ENCODE peak calls at places on chromosomes 13 and 19, in four cellular contexts. One of them, this sample, is unnamed.
A peak's percentile ranks its signal among the peaks of the same experiment; 100 is the strongest.

GRCh38 chr19:19527674-19528625 is 761 bp upstream of the YJEFN3 start:
- DNase-seq in transverse colon: no peak
- DNase-seq in left ventricle myocardium inferior: no peak
- DNase-seq in endodermal cell: no peak
- DNase-seq in this sample: no peak

GRCh38 chr13:111210488-111210887 is 95.4 kb downstream of the ARHGEF7 start:
- DNase-seq in left ventricle myocardium inferior: peak; percentile 48
- DNase-seq in transverse colon: no peak
- DNase-seq in endodermal cell: no peak
- DNase-seq in this sample: no peak

GRCh38 chr19:10988921-10989320 is 28.1 kb downstream of the SMARCA4 start:
- DNase-seq in left ventricle myocardium inferior: no peak
- DNase-seq in transverse colon: no peak
- DNase-seq in endodermal cell: no peak
- DNase-seq in this sample: no peak

GRCh38 chr19:45630463-45630862 is 8.7 kb downstream of the EML2 start:
- DNase-seq in endodermal cell: no peak
- DNase-seq in left ventricle myocardium inferior: no peak
- DNase-seq in transverse colon: no peak
- DNase-seq in this sample: no peak

GRCh38 chr13:106176103-106176502 is 359.4 kb downstream of the EFNB2 start:
- DNase-seq in left ventricle myocardium inferior: no peak
- DNase-seq in endodermal cell: no peak
- DNase-seq in transverse colon: no peak
- DNase-seq in this sample: no peak

GRCh38 chr19:4972509-4973230 is 3.8 kb downstream of the KDM4B start:
- DNase-seq in transverse colon: no peak
- DNase-seq in left ventricle myocardium inferior: no peak
- DNase-seq in endodermal cell: no peak
- DNase-seq in this sample: no peak

GRCh38 chr13:78341032-78341431 is 262.3 kb downstream of the POU4F1 start:
- DNase-seq in endodermal cell: no peak
- DNase-seq in left ventricle myocardium inferior: no peak
- DNase-seq in transverse colon: no peak
- DNase-seq in this sample: no peak

GRCh38 chr13:60765700-60766411 is 368.8 kb downstream of the TDRD3 start:
- DNase-seq in endodermal cell: no peak
- DNase-seq in transverse colon: no peak
- DNase-seq in left ventricle myocardium inferior: no peak
- DNase-seq in this sample: no peak

GRCh38 chr19:4326837-4327251 is 11.8 kb downstream of the STAP2 start:
- DNase-seq in left ventricle myocardium inferior: no peak
- DNase-seq in endodermal cell: peak; percentile 90
- DNase-seq in transverse colon: no peak
- DNase-seq in this sample: no peak

GRCh38 chr19:55341191-55342043 is 1.7 kb downstream of the KMT5C start:
- DNase-seq in transverse colon: peak; percentile 87
- DNase-seq in left ventricle myocardium inferior: peak; percentile 74
- DNase-seq in endodermal cell: peak; percentile 94
- DNase-seq in this sample: no peak

GRCh38 chr13:36819811-36820140 is 754 bp downstream of the RFXAP start:
- DNase-seq in endodermal cell: no peak
- DNase-seq in transverse colon: no peak
- DNase-seq in left ventricle myocardium inferior: no peak
- DNase-seq in this sample: no peak

GRCh38 chr19:13097331-13098258 is 5.1 kb downstream of the LYL1 start:
- DNase-seq in left ventricle myocardium inferior: no peak
- DNase-seq in endodermal cell: no peak
- DNase-seq in transverse colon: no peak
- DNase-seq in this sample: no peak

GRCh38 chr13:18628428-18628827 is 553.2 kb downstream of the TUBA3C start:
- DNase-seq in endodermal cell: no peak
- DNase-seq in transverse colon: no peak
- DNase-seq in left ventricle myocardium inferior: no peak
- DNase-seq in this sample: no peak

GRCh38 chr19:53355739-53356138 is 9.8 kb upstream of the ZNF525 start:
- DNase-seq in transverse colon: no peak
- DNase-seq in left ventricle myocardium inferior: no peak
- DNase-seq in endodermal cell: no peak
- DNase-seq in this sample: no peak

GRCh38 chr19:53357821-53358581 is 7.5 kb upstream of the ZNF525 start:
- DNase-seq in transverse colon: no peak
- DNase-seq in left ventricle myocardium inferior: no peak
- DNase-seq in endodermal cell: no peak
- DNase-seq in this sample: no peak
- H3K9me3 ChIP-seq in transverse colon: peaks cover 45% of the 10 kb centered on the region
- H3K9me3 ChIP-seq in left ventricle myocardium inferior: peaks cover 71% of the 10 kb centered on the region
- H3K9me3 ChIP-seq in endodermal cell: peaks cover 46% of the 10 kb centered on the region
- H3K9me3 ChIP-seq in this sample: peaks cover 8% of the 10 kb centered on the region

DNA sequence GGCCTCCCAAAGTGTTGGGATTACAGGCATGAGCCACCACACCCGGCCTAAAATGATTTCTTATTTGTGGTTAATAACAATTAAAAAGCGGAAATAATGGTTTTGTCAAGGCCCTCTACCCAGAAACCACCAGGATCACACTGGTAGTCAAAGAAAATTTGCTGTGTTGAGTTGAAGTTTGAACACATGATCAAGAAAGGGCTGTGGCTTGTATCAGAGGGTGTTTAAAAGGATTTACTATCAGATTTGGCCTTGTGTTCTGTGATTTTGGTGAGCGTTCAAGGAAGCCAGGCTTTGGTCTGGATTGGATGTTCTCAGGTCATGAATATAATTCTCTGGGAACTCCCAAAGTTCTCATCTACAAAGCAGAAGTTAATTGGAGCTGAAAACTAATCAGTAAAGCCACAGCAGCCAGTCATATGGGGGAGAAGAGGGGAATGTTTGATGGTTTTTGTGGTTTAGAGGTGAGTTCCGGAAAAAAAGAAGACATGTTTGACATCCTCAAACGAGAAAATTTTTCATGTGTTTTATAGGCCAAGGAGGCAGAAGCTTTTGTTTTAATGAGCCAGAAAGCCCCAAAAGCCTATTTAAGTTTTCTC is 10.6 kb upstream of the ZNF556 start:
- DNase-seq in transverse colon: no peak
- DNase-seq in endodermal cell: no peak
- DNase-seq in left ventricle myocardium inferior: no peak
- DNase-seq in this sample: no peak
- H3K9me3 ChIP-seq in transverse colon: peaks cover 48% of the 10 kb centered on the region
- H3K9me3 ChIP-seq in endodermal cell: peaks cover 77% of the 10 kb centered on the region
- H3K9me3 ChIP-seq in left ventricle myocardium inferior: peaks cover 94% of the 10 kb centered on the region
- H3K9me3 ChIP-seq in this sample: peaks cover 18% of the 10 kb centered on the region

GRCh38 chr19:56573914-56574313 is 6.6 kb downstream of the ZNF470 start:
- DNase-seq in endodermal cell: no peak
- DNase-seq in left ventricle myocardium inferior: no peak
- DNase-seq in transverse colon: no peak
- DNase-seq in this sample: no peak
- H3K9me3 ChIP-seq in endodermal cell: peaks cover 97% of the 10 kb centered on the region
- H3K9me3 ChIP-seq in left ventricle myocardium inferior: peaks cover 100% of the 10 kb centered on the region
- H3K9me3 ChIP-seq in transverse colon: peaks cover 94% of the 10 kb centered on the region
- H3K9me3 ChIP-seq in this sample: peaks cover 58% of the 10 kb centered on the region

DNA sequence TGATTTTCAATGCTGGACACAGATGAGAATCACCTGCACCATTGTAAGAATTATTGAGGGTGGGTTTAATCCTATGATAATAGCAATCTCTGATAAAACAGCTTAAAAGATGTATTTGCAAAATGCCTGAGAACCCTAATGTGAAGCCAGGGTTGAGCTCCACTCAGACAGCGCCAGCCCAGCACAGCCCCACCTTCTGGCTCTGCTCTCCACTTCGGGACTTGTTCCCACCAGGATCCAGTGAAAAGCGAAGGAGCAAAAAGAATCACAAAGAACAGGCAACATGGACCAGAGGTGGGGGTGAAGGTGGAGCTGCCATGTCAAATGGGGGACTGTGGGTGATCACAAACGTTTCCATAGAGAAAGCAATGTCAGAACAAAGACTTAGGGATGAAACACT is 18.6 kb upstream of the ZNF816 start:
- DNase-seq in left ventricle myocardium inferior: no peak
- DNase-seq in transverse colon: no peak
- DNase-seq in endodermal cell: peak; percentile 58
- DNase-seq in this sample: no peak
- H3K9me3 ChIP-seq in left ventricle myocardium inferior: peaks cover 17% of the 10 kb centered on the region
- H3K9me3 ChIP-seq in transverse colon: no peaks in the 10 kb centered on the region
- H3K9me3 ChIP-seq in endodermal cell: peaks cover 23% of the 10 kb centered on the region
- H3K9me3 ChIP-seq in this sample: no peaks in the 10 kb centered on the region

DNA sequence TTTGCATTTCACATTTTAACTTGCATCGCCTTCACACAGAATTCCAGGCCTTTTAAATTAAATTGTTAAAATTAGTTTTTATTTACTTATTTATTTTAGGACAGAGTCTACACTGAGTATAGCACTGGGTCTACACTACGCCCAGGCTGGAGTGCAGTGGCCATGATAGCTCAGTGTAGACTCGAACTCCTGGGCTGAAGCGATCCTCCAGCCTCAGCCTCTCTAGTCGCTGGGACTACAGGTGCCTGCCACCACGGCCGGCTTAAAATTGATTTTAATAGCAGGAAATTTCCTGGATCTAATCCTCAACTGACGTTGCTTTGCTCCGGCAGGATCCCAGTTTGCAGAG is 301 bp upstream of the ZNF610 start:
- DNase-seq in transverse colon: no peak
- DNase-seq in endodermal cell: no peak
- DNase-seq in left ventricle myocardium inferior: no peak
- DNase-seq in this sample: no peak
- H3K9me3 ChIP-seq in transverse colon: peaks cover 31% of the 10 kb centered on the region
- H3K9me3 ChIP-seq in endodermal cell: peaks cover 59% of the 10 kb centered on the region
- H3K9me3 ChIP-seq in left ventricle myocardium inferior: peaks cover 47% of the 10 kb centered on the region
- H3K9me3 ChIP-seq in this sample: peaks cover 18% of the 10 kb centered on the region

DNA sequence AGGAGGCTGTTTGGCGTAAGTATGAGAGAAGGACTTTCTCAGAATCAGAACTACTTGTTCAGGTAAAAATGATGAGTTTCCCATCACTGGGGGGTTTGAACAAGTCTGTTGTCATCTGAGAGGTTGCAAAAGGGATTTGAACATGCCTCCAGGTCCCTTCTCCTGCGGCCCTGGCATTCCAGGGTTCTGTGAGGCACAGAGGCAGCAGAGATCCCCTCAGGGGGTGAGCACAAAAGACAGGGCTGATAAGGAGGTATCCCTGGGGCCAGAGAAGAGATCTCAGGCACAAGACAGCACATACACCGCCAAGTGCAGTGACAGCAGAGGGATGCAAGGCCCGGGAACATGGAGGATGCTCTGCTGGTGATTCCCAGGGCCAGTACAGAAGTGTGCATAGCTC is 275.8 kb upstream of the TSHZ3 start:
- DNase-seq in transverse colon: no peak
- DNase-seq in endodermal cell: no peak
- DNase-seq in left ventricle myocardium inferior: no peak
- DNase-seq in this sample: no peak
- H3K9me3 ChIP-seq in transverse colon: no peaks in the 10 kb centered on the region
- H3K9me3 ChIP-seq in endodermal cell: peaks cover 7% of the 10 kb centered on the region
- H3K9me3 ChIP-seq in left ventricle myocardium inferior: peaks cover 14% of the 10 kb centered on the region
- H3K9me3 ChIP-seq in this sample: no peaks in the 10 kb centered on the region

GRCh38 chr19:21786931-21787330 is 19.6 kb upstream of the ZNF100 start:
- DNase-seq in transverse colon: no peak
- DNase-seq in endodermal cell: no peak
- DNase-seq in left ventricle myocardium inferior: no peak
- DNase-seq in this sample: no peak

GRCh38 chr19:21789761-21790160 is 22.4 kb upstream of the ZNF100 start:
- DNase-seq in left ventricle myocardium inferior: no peak
- DNase-seq in endodermal cell: no peak
- DNase-seq in transverse colon: no peak
- DNase-seq in this sample: no peak
- H3K9me3 ChIP-seq in left ventricle myocardium inferior: peaks cover 9% of the 10 kb centered on the region
- H3K9me3 ChIP-seq in endodermal cell: peaks cover 45% of the 10 kb centered on the region
- H3K9me3 ChIP-seq in transverse colon: peaks cover 6% of the 10 kb centered on the region
- H3K9me3 ChIP-seq in this sample: no peaks in the 10 kb centered on the region

This sample was measured in T-helper 17 cell.